ENCODE peak calls at places on chromosomes 3 and 15, in seven cellular contexts. X is mucosa of descending colon, W is heart right ventricle, U is PC-9, T is tibial nerve, J is neural crest cell, F is Caco-2. V is an unnamed sample.

GRCh38 chr3:184710870-184711365 is 946 bp downstream of the MAGEF1 start:
- DNase-seq in X (peak), W (no peak), U (no peak), T (no peak), J (no peak), F (no peak), V (peak)

GRCh38 chr3:171566803-171567422 is 106.7 kb upstream of the TNIK start:
- DNase-seq in X (no peak), W (no peak), U (peak), T (no peak), J (no peak), F (peak), V (peak)

GRCh38 chr3:99373088-99373875 is 265.1 kb upstream of the COL8A1 start:
- DNase-seq in X (no peak), W (no peak), U (no peak), T (no peak), J (no peak), F (no peak), V (no peak)

GRCh38 chr15:75810874-75811498 is 32.3 kb upstream of the UBE2Q2 start:
- DNase-seq in X (no peak), W (no peak), U (no peak), T (no peak), J (no peak), F (no peak), V (no peak)

GRCh38 chr15:22944651-22945050 is 35.5 kb downstream of the CYFIP1 start:
- DNase-seq in X (peak), W (no peak), U (no peak), T (no peak), J (no peak), F (no peak), V (no peak)

GRCh38 chr3:197736010-197736490 is 654 bp downstream of the RUBCN start:
- DNase-seq in X (peak), W (no peak), U (no peak), T (no peak), J (peak), F (peak), V (peak)

GRCh38 chr15:45719490-45719889 is 84.7 kb downstream of the SQOR start:
- DNase-seq in X (no peak), W (no peak), U (no peak), T (no peak), J (no peak), F (no peak), V (no peak)

GRCh38 chr15:70936326-70936725 is 43.7 kb downstream of the LRRC49 start:
- DNase-seq in X (no peak), W (no peak), U (no peak), T (no peak), J (no peak), F (no peak), V (no peak)

GRCh38 chr3:179292440-179292839 is 30.4 kb upstream of the ZNF639 start:
- DNase-seq in X (no peak), W (no peak), U (no peak), T (no peak), J (no peak), F (no peak), V (no peak)

GRCh38 chr3:197878427-197878826 is 71.6 kb upstream of the RPL35A start:
- DNase-seq in X (no peak), W (no peak), U (no peak), T (no peak), J (no peak), F (no peak), V (peak)

GRCh38 chr15:47517737-47518136 is 199.6 kb upstream of the SEMA6D start:
- DNase-seq in X (no peak), W (no peak), U (no peak), T (no peak), J (no peak), F (no peak), V (no peak)

GRCh38 chr3:148723591-148723990 is 25.9 kb downstream of the AGTR1 start:
- DNase-seq in X (no peak), W (no peak), U (no peak), T (no peak), J (no peak), F (no peak), V (no peak)

GRCh38 chr3:49699281-49699723 is 9.9 kb downstream of the RNF123 start:
- DNase-seq in X (no peak), W (no peak), U (no peak), T (no peak), J (no peak), F (no peak), V (no peak)

GRCh38 chr3:43786102-43786952 is 95.6 kb downstream of the ABHD5 start:
- DNase-seq in X (no peak), W (no peak), U (no peak), T (no peak), J (no peak), F (no peak), V (no peak)

GRCh38 chr15:69777356-69777755 is 320.4 kb downstream of the TLE3 start:
- DNase-seq in X (no peak), W (no peak), U (no peak), T (no peak), J (no peak), F (no peak), V (no peak)

GRCh38 chr3:183486472-183486871 is 58.1 kb upstream of the MCF2L2 start:
- DNase-seq in X (no peak), W (no peak), U (no peak), T (no peak), J (no peak), F (no peak), V (no peak)

GRCh38 chr15:77869021-77869895 is 208.3 kb downstream of the TBC1D2B start:
- DNase-seq in X (peak), W (no peak), U (no peak), T (no peak), J (no peak), F (no peak), V (no peak)

GRCh38 chr3:9088431-9089353 is 125.4 kb upstream of the RAD18 start:
- DNase-seq in X (no peak), W (no peak), U (no peak), T (no peak), J (no peak), F (peak), V (no peak)

GRCh38 chr3:76028816-76029215 is 243.5 kb upstream of the ZNF717 start:
- DNase-seq in X (no peak), W (no peak), U (no peak), T (no peak), J (no peak), F (no peak), V (no peak)

GRCh38 chr3:76025561-76025960 is 240.2 kb upstream of the ZNF717 start:
- DNase-seq in X (no peak), W (no peak), U (no peak), T (no peak), J (no peak), F (no peak), V (no peak)

GRCh38 chr3:76021376-76021775 is 236.0 kb upstream of the ZNF717 start:
- DNase-seq in X (no peak), W (no peak), U (no peak), T (no peak), J (no peak), F (no peak), V (no peak)

GRCh38 chr3:76026379-76026778 is 241.0 kb upstream of the ZNF717 start:
- DNase-seq in X (no peak), W (no peak), U (no peak), T (no peak), J (no peak), F (no peak), V (no peak)

DNA sequence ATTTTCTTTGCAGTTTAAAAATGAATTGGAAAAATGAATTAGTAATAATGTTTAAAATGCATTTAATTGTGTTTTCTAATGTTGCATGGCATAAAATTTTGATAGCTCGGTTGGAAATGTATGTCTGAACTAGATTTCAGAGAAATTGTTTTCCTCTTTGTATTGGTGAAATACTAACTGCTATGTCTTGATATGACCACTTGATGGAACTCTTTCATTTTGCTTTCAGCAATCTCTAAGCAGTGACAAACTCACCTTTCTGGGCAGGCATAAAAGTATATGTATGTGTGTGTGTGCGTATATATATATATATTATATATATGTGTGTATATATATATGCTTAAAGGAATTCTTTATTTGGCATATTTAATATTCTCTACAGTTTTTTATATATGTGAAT is 239.3 kb upstream of the ZNF717 start:
- DNase-seq in X (no peak), W (no peak), U (no peak), T (no peak), J (no peak), F (peak), V (no peak)
- TF ChIP-seq CTCF in X (no peak), W (peak), U (peak), T (no peak), J (peak), F (peak), V (no peak)

DNA sequence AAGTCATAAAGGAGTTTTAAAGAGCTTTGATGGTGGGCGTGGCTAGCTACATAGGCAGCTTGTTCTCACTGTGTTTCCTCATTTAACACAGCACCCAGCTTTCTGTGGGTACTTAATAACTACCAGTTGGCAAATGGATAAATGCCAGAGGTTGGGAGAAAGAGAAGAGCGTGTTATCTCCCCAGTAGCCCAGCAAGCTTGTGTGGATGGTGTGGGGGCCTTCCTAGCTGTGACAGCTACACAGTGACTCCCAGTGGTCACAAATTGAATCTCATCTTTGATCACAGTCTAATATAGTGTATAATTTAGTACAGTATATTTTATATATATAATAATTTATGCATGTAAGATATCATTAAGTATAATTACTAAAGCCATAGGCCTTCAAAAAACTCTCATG is 984.1 kb downstream of the EPHA3 start:
- DNase-seq in X (no peak), W (no peak), U (no peak), T (no peak), J (peak), F (peak), V (no peak)
- TF ChIP-seq CTCF in X (no peak), W (peak), U (peak), T (peak), J (peak), F (peak), V (peak)

GRCh38 chr3:35544976-35545375 is 94.3 kb upstream of the ARPP21 start:
- DNase-seq in X (no peak), W (no peak), U (no peak), T (no peak), J (no peak), F (no peak), V (no peak)
- TF ChIP-seq CTCF in X (no peak), W (no peak), U (no peak), T (no peak), J (no peak), F (no peak), V (no peak)

GRCh38 chr3:72892870-72893269 is 5.0 kb downstream of the GXYLT2 start:
- DNase-seq in X (no peak), W (no peak), U (no peak), T (no peak), J (no peak), F (peak), V (no peak)
- TF ChIP-seq CTCF in X (no peak), W (no peak), U (no peak), T (no peak), J (peak), F (peak), V (no peak)